ENCODE peak calls at places on chromosome 17, in nine cellular contexts. I, Y, V, U, R, S, M, X and L are unnamed samples. For H3K9me3, the result is how much of the 10 kb centered on the place peaks cover.

GRCh38 chr17:14068542-14069250 is 608 bp upstream of the COX10 start:
- DNase-seq in X (no peak), Y (no peak), I (no peak), V (no peak), R (no peak), S (no peak), U (no peak), M (no peak), L (no peak)

GRCh38 chr17:41784207-41784744 is 2.2 kb downstream of the JUP start:
- DNase-seq in V (peak), I (no peak), S (peak), X (peak), Y (no peak), M (no peak), R (peak), U (peak), L (peak)

GRCh38 chr17:6506679-6507231 is 49.6 kb downstream of the PITPNM3 start:
- DNase-seq in I (no peak), V (peak), X (peak), R (no peak), Y (no peak), U (peak), S (peak), M (no peak), L (no peak)

GRCh38 chr17:81090361-81091133 is 55.6 kb downstream of the BAIAP2 start:
- DNase-seq in Y (no peak), M (peak), X (no peak), V (peak), U (no peak), S (peak), I (peak), R (no peak), L (no peak)

GRCh38 chr17:43334744-43335400 is 63.9 kb upstream of the ARL4D start:
- DNase-seq in X (no peak), I (no peak), U (no peak), M (no peak), Y (no peak), V (no peak), R (no peak), S (no peak), L (no peak)

GRCh38 chr17:17729620-17730249 is 48.5 kb downstream of the RAI1 start:
- DNase-seq in X (peak), V (peak), U (no peak), S (peak), Y (peak), M (peak), I (no peak), R (no peak), L (peak)

GRCh38 chr17:80277751-80278671 is 17.4 kb downstream of the RNF213 start:
- DNase-seq in V (no peak), R (peak), X (no peak), I (no peak), Y (no peak), S (no peak), U (no peak), M (no peak), L (peak)

GRCh38 chr17:21548236-21548635 is 144.1 kb upstream of the KCNJ18 start:
- DNase-seq in I (no peak), U (no peak), S (no peak), Y (no peak), M (no peak), R (no peak), X (no peak), V (no peak), L (no peak)

GRCh38 chr17:74923538-74924249 is 379 bp upstream of the OTOP2 start:
- DNase-seq in S (peak), U (peak), M (peak), I (no peak), R (peak), V (peak), X (no peak), Y (no peak), L (peak)

GRCh38 chr17:3656755-3657587 is 11.4 kb downstream of the TAX1BP3 start:
- DNase-seq in V (no peak), X (no peak), M (no peak), S (no peak), I (no peak), R (no peak), Y (no peak), U (no peak), L (no peak)

GRCh38 chr17:28327031-28327607 is 8.1 kb downstream of the TMEM97 start:
- DNase-seq in X (no peak), S (no peak), Y (no peak), V (peak), R (no peak), M (no peak), U (no peak), I (no peak), L (no peak)

GRCh38 chr17:73784015-73784603 is 139.9 kb upstream of the SDK2 start:
- DNase-seq in S (no peak), Y (no peak), V (no peak), M (no peak), R (no peak), U (no peak), X (no peak), I (no peak), L (no peak)

GRCh38 chr17:17792551-17793377 is 44.0 kb downstream of the SREBF1 start:
- DNase-seq in R (no peak), Y (no peak), X (no peak), V (peak), U (peak), S (no peak), I (no peak), M (no peak), L (no peak)

DNA sequence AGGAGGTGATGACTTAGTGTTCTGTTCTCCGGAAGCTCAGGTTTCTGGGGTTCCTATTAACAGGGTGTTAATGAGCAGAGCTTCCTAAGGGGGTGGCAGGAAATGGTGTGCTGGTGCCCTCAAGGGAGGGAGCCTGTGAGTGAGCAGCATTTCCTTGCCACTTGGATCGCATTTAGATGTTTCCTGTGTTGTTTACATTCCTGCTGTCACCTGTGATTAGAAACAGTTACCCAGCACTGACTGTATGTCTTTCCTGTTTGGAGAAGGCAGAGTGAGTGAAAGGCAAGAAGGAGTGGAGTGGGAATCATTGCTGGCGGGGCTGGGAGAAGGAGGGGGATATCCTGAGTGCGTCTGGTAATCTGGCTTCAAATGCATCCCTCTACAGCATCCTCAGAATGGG is 214.6 kb downstream of the CCDC182 start:
- DNase-seq in S (no peak), U (no peak), M (no peak), R (no peak), Y (no peak), V (no peak), I (no peak), X (no peak), L (no peak)
- TF ChIP-seq POLR2AphosphoS5 in S (peak), U (no peak), M (no peak), R (no peak), Y (no peak), V (no peak), I (peak), X (no peak), L (no peak)

DNA sequence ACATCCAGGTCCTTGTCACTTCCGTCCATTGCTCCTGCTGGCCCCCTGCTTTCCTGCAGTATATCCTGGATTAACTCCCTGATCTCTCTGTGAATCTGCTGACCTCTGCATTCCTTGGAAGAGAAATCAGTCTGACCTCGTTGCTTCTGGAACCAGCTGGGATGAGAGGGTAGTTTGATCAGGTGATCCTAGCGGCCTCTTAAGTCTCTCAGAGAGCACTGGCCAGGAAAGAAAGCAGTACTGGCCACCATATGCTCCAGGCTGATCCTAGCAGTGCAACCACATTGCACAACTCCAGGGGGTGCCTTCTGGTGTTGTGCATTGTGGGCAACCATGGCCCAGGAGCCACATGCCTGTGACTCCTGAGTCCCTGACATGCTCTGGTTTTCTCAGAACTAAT is 79.2 kb downstream of the ARHGAP23 start:
- DNase-seq in R (no peak), M (no peak), I (no peak), V (no peak), U (no peak), Y (no peak), S (no peak), X (no peak), L (no peak)
- H3K4me3 ChIP-seq in R (no peak), M (no peak), I (no peak), V (no peak), U (no peak), Y (no peak), S (no peak), X (no peak), L (no peak)

GRCh38 chr17:48873212-48873611 is 19.4 kb upstream of the ATP5MC1 start:
- DNase-seq in R (no peak), I (no peak), U (peak), Y (no peak), X (no peak), M (no peak), V (no peak), S (peak), L (no peak)
- H3K9me3 ChIP-seq in R (under half), I (under half), U (under half), Y (under half), X (under half), M (under half), V (under half), S (under half), L (under half)

GRCh38 chr17:8192070-8192815 is 2.3 kb upstream of the BORCS6 start:
- DNase-seq in S (peak), R (peak), U (peak), V (peak), Y (peak), I (peak), M (peak), X (no peak), L (peak)
- TF ChIP-seq POLR2AphosphoS5 in S (peak), R (no peak), U (no peak), V (peak), Y (peak), I (peak), M (peak), X (peak), L (peak)